ENCODE peak calls at places on chromosomes 1 and 21, in four cellular contexts. O is CD8-positive, alpha-beta T cell; E is astrocyte; Y is NCI-H1092 treated with DMSO at 0.1 percent for 48 hours. G is an unnamed sample.

GRCh38 chr1:49333946-49334345 is 557.3 kb upstream of the BEND5 start:
- DNase-seq in O (no peak), E (peak), Y (no peak), G (no peak)

GRCh38 chr1:235078927-235079381 is 49.7 kb downstream of the TOMM20 start:
- DNase-seq in O (no peak), E (peak), Y (no peak), G (no peak)

GRCh38 chr1:10178602-10179407 is 31.6 kb upstream of the KIF1B start:
- DNase-seq in O (no peak), E (no peak), Y (no peak), G (no peak)

GRCh38 chr1:117466761-117467160 is 99.5 kb downstream of the MAN1A2 start:
- DNase-seq in O (no peak), E (peak), Y (no peak), G (no peak)

GRCh38 chr1:30375156-30375555 is 348.2 kb downstream of the MATN1 start:
- DNase-seq in O (no peak), E (no peak), Y (no peak), G (no peak)

GRCh38 chr1:228245111-228245510 is 37.3 kb downstream of the OBSCN start:
- DNase-seq in O (no peak), E (no peak), Y (no peak), G (no peak)

GRCh38 chr1:158283965-158284364 is 5.8 kb upstream of the CD1C start:
- DNase-seq in O (no peak), E (no peak), Y (no peak), G (no peak)

GRCh38 chr1:55313903-55314302 is 98.7 kb upstream of the USP24 start:
- DNase-seq in O (no peak), E (peak), Y (no peak), G (no peak)

GRCh38 chr1:51578383-51579109 is 38.3 kb upstream of the OSBPL9 start:
- DNase-seq in O (no peak), E (no peak), Y (no peak), G (peak)

GRCh38 chr21:34835526-34835925 is 166.7 kb downstream of the CLIC6 start:
- DNase-seq in O (no peak), E (no peak), Y (no peak), G (no peak)

GRCh38 chr1:60989745-60990718 is 92.3 kb upstream of the NFIA start:
- DNase-seq in O (no peak), E (peak), Y (no peak), G (no peak)

GRCh38 chr1:26788515-26788785 is 700 bp downstream of the PIGV start:
- DNase-seq in O (no peak), E (no peak), Y (no peak), G (no peak)

GRCh38 chr1:36876990-36877389 is 157.3 kb downstream of the GRIK3 start:
- DNase-seq in O (no peak), E (no peak), Y (no peak), G (no peak)

GRCh38 chr1:234970731-234971476 is 157.7 kb downstream of the TOMM20 start:
- DNase-seq in O (no peak), E (peak), Y (peak), G (no peak)

GRCh38 chr21:27362249-27362648 is 395.4 kb upstream of the ADAMTS5 start:
- DNase-seq in O (no peak), E (no peak), Y (no peak), G (no peak)

GRCh38 chr1:159700312-159700711 is 14.1 kb downstream of the CRP start:
- DNase-seq in O (no peak), E (no peak), Y (no peak), G (no peak)

GRCh38 chr1:228882041-228882784 is 146.9 kb downstream of the RHOU start:
- DNase-seq in O (no peak), E (no peak), Y (no peak), G (peak)

GRCh38 chr1:247953409-247953808 is 4.8 kb downstream of the OR2L8 start:
- DNase-seq in O (no peak), E (no peak), Y (no peak), G (no peak)

GRCh38 chr1:39858315-39858714 is 25.0 kb downstream of the TRIT1 start:
- DNase-seq in O (no peak), E (no peak), Y (no peak), G (no peak)

GRCh38 chr1:226510453-226510852 is 38.1 kb upstream of the STUM start:
- DNase-seq in O (no peak), E (peak), Y (no peak), G (no peak)

GRCh38 chr1:46517010-46517600 is 27.5 kb downstream of the DMBX1 start:
- DNase-seq in O (no peak), E (no peak), Y (peak), G (no peak)

GRCh38 chr1:58774027-58774426 is 9.8 kb downstream of the JUN start:
- DNase-seq in O (no peak), E (no peak), Y (no peak), G (no peak)

G was measured in B cell.